ENCODE peak calls at places on chromosomes 12 and 14, in eight cellular contexts. One of them, this sample, is unnamed.

GRCh38 chr12:117390866-117391265 is 29.4 kb upstream of the NOS1 start:
- DNase-seq in endothelial cell of umbilical vein: no peak
- DNase-seq in GM10248: no peak
- DNase-seq in fibroblast of mammary gland: no peak
- DNase-seq in GM06990: no peak
- DNase-seq in lower leg skin: no peak
- DNase-seq in GM12864: no peak
- DNase-seq in endothelial cell: no peak
- DNase-seq in this sample: no peak

GRCh38 chr12:67067453-67068203 is 201.5 kb upstream of the CAND1 start:
- DNase-seq in endothelial cell of umbilical vein: no peak
- DNase-seq in GM06990: no peak
- DNase-seq in endothelial cell: peak
- DNase-seq in GM10248: peak
- DNase-seq in GM12864: no peak
- DNase-seq in lower leg skin: no peak
- DNase-seq in fibroblast of mammary gland: no peak
- DNase-seq in this sample: no peak

GRCh38 chr12:23906329-23906728 is 43.1 kb downstream of the SOX5 start:
- DNase-seq in endothelial cell: no peak
- DNase-seq in lower leg skin: no peak
- DNase-seq in GM06990: no peak
- DNase-seq in GM10248: no peak
- DNase-seq in endothelial cell of umbilical vein: no peak
- DNase-seq in GM12864: no peak
- DNase-seq in fibroblast of mammary gland: peak
- DNase-seq in this sample: peak

GRCh38 chr12:96810057-96810456 is 97.0 kb upstream of the NEDD1 start:
- DNase-seq in lower leg skin: no peak
- DNase-seq in endothelial cell of umbilical vein: no peak
- DNase-seq in fibroblast of mammary gland: no peak
- DNase-seq in GM06990: no peak
- DNase-seq in endothelial cell: no peak
- DNase-seq in GM12864: no peak
- DNase-seq in GM10248: no peak
- DNase-seq in this sample: peak

GRCh38 chr12:44717612-44718011 is 158.5 kb downstream of the NELL2 start:
- DNase-seq in GM10248: no peak
- DNase-seq in GM06990: no peak
- DNase-seq in endothelial cell: no peak
- DNase-seq in fibroblast of mammary gland: no peak
- DNase-seq in endothelial cell of umbilical vein: no peak
- DNase-seq in lower leg skin: no peak
- DNase-seq in GM12864: no peak
- DNase-seq in this sample: no peak

GRCh38 chr14:67166450-67166853 is 22.8 kb upstream of the GARIN2 start:
- DNase-seq in endothelial cell: peak
- DNase-seq in endothelial cell of umbilical vein: peak
- DNase-seq in GM12864: no peak
- DNase-seq in GM10248: peak
- DNase-seq in GM06990: no peak
- DNase-seq in lower leg skin: no peak
- DNase-seq in fibroblast of mammary gland: peak
- DNase-seq in this sample: peak

GRCh38 chr14:93712079-93712837 is 76.0 kb downstream of the PRIMA1 start:
- DNase-seq in endothelial cell of umbilical vein: no peak
- DNase-seq in lower leg skin: no peak
- DNase-seq in fibroblast of mammary gland: no peak
- DNase-seq in GM10248: no peak
- DNase-seq in GM06990: no peak
- DNase-seq in endothelial cell: no peak
- DNase-seq in GM12864: no peak
- DNase-seq in this sample: no peak

GRCh38 chr14:71692496-71692895 is 239.7 kb upstream of the RGS6 start:
- DNase-seq in GM10248: no peak
- DNase-seq in endothelial cell: no peak
- DNase-seq in GM06990: no peak
- DNase-seq in fibroblast of mammary gland: peak
- DNase-seq in endothelial cell of umbilical vein: peak
- DNase-seq in lower leg skin: no peak
- DNase-seq in GM12864: no peak
- DNase-seq in this sample: peak

GRCh38 chr12:11553871-11554533 is 95.5 kb upstream of the ETV6 start:
- DNase-seq in lower leg skin: no peak
- DNase-seq in endothelial cell: peak
- DNase-seq in GM10248: peak
- DNase-seq in endothelial cell of umbilical vein: peak
- DNase-seq in GM12864: peak
- DNase-seq in GM06990: peak
- DNase-seq in fibroblast of mammary gland: peak
- DNase-seq in this sample: peak

GRCh38 chr12:54051916-54052744 is 1.5 kb upstream of the HOXC4 start:
- DNase-seq in GM10248: no peak
- DNase-seq in GM06990: no peak
- DNase-seq in fibroblast of mammary gland: peak
- DNase-seq in GM12864: no peak
- DNase-seq in endothelial cell: no peak
- DNase-seq in lower leg skin: no peak
- DNase-seq in endothelial cell of umbilical vein: no peak
- DNase-seq in this sample: no peak

GRCh38 chr14:94646066-94646465 is 33.9 kb downstream of the SERPINA3 start:
- DNase-seq in GM12864: no peak
- DNase-seq in GM10248: no peak
- DNase-seq in fibroblast of mammary gland: no peak
- DNase-seq in endothelial cell: no peak
- DNase-seq in endothelial cell of umbilical vein: no peak
- DNase-seq in GM06990: no peak
- DNase-seq in lower leg skin: peak
- DNase-seq in this sample: no peak

GRCh38 chr12:72006766-72007165 is 68.1 kb downstream of the TPH2 start:
- DNase-seq in endothelial cell of umbilical vein: no peak
- DNase-seq in fibroblast of mammary gland: no peak
- DNase-seq in GM12864: no peak
- DNase-seq in endothelial cell: no peak
- DNase-seq in lower leg skin: no peak
- DNase-seq in GM10248: no peak
- DNase-seq in GM06990: no peak
- DNase-seq in this sample: no peak

GRCh38 chr12:105740970-105741725 is 397.6 kb downstream of the NUAK1 start:
- DNase-seq in GM06990: no peak
- DNase-seq in GM10248: no peak
- DNase-seq in lower leg skin: no peak
- DNase-seq in endothelial cell: no peak
- DNase-seq in GM12864: no peak
- DNase-seq in fibroblast of mammary gland: peak
- DNase-seq in endothelial cell of umbilical vein: peak
- DNase-seq in this sample: peak

GRCh38 chr12:18421840-18422239 is 160.5 kb downstream of the PIK3C2G start:
- DNase-seq in lower leg skin: no peak
- DNase-seq in fibroblast of mammary gland: peak
- DNase-seq in GM10248: no peak
- DNase-seq in GM06990: no peak
- DNase-seq in endothelial cell: no peak
- DNase-seq in endothelial cell of umbilical vein: no peak
- DNase-seq in GM12864: no peak
- DNase-seq in this sample: peak

GRCh38 chr14:61491224-61491623 is 169.8 kb downstream of the PRKCH start:
- DNase-seq in GM06990: no peak
- DNase-seq in GM10248: no peak
- DNase-seq in GM12864: no peak
- DNase-seq in lower leg skin: no peak
- DNase-seq in endothelial cell: no peak
- DNase-seq in endothelial cell of umbilical vein: peak
- DNase-seq in fibroblast of mammary gland: no peak
- DNase-seq in this sample: no peak

GRCh38 chr12:132108211-132108832 is 35.8 kb downstream of the DDX51 start:
- DNase-seq in GM10248: no peak
- DNase-seq in GM06990: no peak
- DNase-seq in lower leg skin: peak
- DNase-seq in GM12864: no peak
- DNase-seq in endothelial cell: no peak
- DNase-seq in endothelial cell of umbilical vein: no peak
- DNase-seq in fibroblast of mammary gland: no peak
- DNase-seq in this sample: no peak

GRCh38 chr14:23613242-23614070 is 22.7 kb upstream of the DHRS2 start:
- DNase-seq in GM10248: no peak
- DNase-seq in endothelial cell: no peak
- DNase-seq in GM12864: no peak
- DNase-seq in lower leg skin: peak
- DNase-seq in endothelial cell of umbilical vein: no peak
- DNase-seq in fibroblast of mammary gland: no peak
- DNase-seq in GM06990: no peak
- DNase-seq in this sample: no peak

GRCh38 chr14:55532645-55533309 is 47.2 kb upstream of the KTN1 start:
- DNase-seq in endothelial cell of umbilical vein: no peak
- DNase-seq in lower leg skin: no peak
- DNase-seq in GM12864: no peak
- DNase-seq in endothelial cell: peak
- DNase-seq in fibroblast of mammary gland: no peak
- DNase-seq in GM10248: no peak
- DNase-seq in GM06990: no peak
- DNase-seq in this sample: no peak

GRCh38 chr12:29283969-29284368 is 97.0 kb downstream of the ERGIC2 start:
- DNase-seq in fibroblast of mammary gland: no peak
- DNase-seq in lower leg skin: no peak
- DNase-seq in GM12864: no peak
- DNase-seq in GM06990: no peak
- DNase-seq in GM10248: no peak
- DNase-seq in endothelial cell: no peak
- DNase-seq in endothelial cell of umbilical vein: no peak
- DNase-seq in this sample: peak

GRCh38 chr14:102239231-102239630 is 65.7 kb downstream of the MOK start:
- DNase-seq in fibroblast of mammary gland: no peak
- DNase-seq in endothelial cell: no peak
- DNase-seq in GM10248: no peak
- DNase-seq in lower leg skin: no peak
- DNase-seq in endothelial cell of umbilical vein: no peak
- DNase-seq in GM12864: no peak
- DNase-seq in GM06990: no peak
- DNase-seq in this sample: no peak

GRCh38 chr14:37493606-37494005 is 101.4 kb downstream of the FOXA1 start:
- DNase-seq in endothelial cell of umbilical vein: no peak
- DNase-seq in fibroblast of mammary gland: no peak
- DNase-seq in GM10248: no peak
- DNase-seq in GM12864: no peak
- DNase-seq in lower leg skin: no peak
- DNase-seq in GM06990: no peak
- DNase-seq in endothelial cell: no peak
- DNase-seq in this sample: no peak

GRCh38 chr12:2682301-2683282 is 112.2 kb upstream of the FKBP4 start:
- DNase-seq in endothelial cell of umbilical vein: peak
- DNase-seq in GM06990: no peak
- DNase-seq in GM10248: no peak
- DNase-seq in GM12864: no peak
- DNase-seq in lower leg skin: peak
- DNase-seq in fibroblast of mammary gland: peak
- DNase-seq in endothelial cell: peak
- DNase-seq in this sample: peak
- TF ChIP-seq CTCF in endothelial cell of umbilical vein: peak
- TF ChIP-seq CTCF in GM06990: peak
- TF ChIP-seq CTCF in GM10248: peak
- TF ChIP-seq CTCF in GM12864: peak
- TF ChIP-seq CTCF in lower leg skin: no peak
- TF ChIP-seq CTCF in fibroblast of mammary gland: peak
- TF ChIP-seq CTCF in endothelial cell: no peak
- TF ChIP-seq CTCF in this sample: peak

GRCh38 chr12:74021937-74022336 is 515.7 kb upstream of the ATXN7L3B start:
- DNase-seq in lower leg skin: no peak
- DNase-seq in GM10248: peak
- DNase-seq in GM06990: no peak
- DNase-seq in endothelial cell: peak
- DNase-seq in GM12864: no peak
- DNase-seq in fibroblast of mammary gland: peak
- DNase-seq in endothelial cell of umbilical vein: peak
- DNase-seq in this sample: peak
- TF ChIP-seq CTCF in lower leg skin: no peak
- TF ChIP-seq CTCF in GM10248: peak
- TF ChIP-seq CTCF in GM06990: peak
- TF ChIP-seq CTCF in endothelial cell: peak
- TF ChIP-seq CTCF in GM12864: peak
- TF ChIP-seq CTCF in fibroblast of mammary gland: peak
- TF ChIP-seq CTCF in endothelial cell of umbilical vein: peak
- TF ChIP-seq CTCF in this sample: peak

DNA sequence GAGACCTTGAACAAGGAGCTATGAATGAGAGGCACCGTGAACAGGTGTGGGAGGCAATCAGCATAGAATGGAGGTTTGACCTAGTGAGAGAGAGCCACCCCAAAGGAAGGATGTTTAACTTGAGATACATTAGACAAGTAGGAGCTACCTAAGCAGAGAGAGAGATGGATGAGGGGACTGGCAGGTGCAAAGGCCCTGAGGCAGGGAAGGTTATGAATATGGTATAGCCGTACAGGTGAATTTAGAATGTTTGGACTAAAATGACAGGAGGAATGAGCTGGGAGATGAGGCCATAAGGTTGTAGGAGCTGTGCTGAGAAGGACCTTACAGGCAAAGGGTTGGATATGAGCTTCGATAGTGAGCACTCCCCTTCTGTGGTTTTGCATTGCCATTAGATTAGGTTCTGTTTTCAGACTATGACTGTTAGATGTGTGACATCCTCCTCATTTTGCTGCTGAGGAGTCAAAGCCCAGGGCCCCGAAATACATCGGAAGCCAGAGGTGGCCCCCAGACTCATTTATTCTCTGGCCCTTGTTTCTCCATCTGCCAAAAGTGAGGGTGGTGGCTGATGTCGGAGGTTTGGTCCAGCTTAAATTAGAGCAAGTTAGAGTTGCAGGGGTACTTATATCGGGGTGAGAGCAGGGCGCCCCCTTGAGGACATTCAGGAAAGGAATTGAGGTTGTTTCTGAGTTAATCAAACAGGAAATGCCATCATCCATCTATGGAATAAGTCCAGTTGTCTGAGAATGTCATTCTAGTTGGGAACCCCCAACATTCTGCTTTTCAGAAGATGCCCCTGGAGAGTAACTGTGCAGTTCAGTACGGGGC is 29.4 kb downstream of the SLC24A4 start:
- DNase-seq in lower leg skin: no peak
- DNase-seq in GM06990: no peak
- DNase-seq in endothelial cell of umbilical vein: no peak
- DNase-seq in GM12864: peak
- DNase-seq in fibroblast of mammary gland: peak
- DNase-seq in endothelial cell: peak
- DNase-seq in GM10248: peak
- DNase-seq in this sample: peak
- TF ChIP-seq CTCF in lower leg skin: no peak
- TF ChIP-seq CTCF in GM06990: peak
- TF ChIP-seq CTCF in endothelial cell of umbilical vein: peak
- TF ChIP-seq CTCF in GM12864: peak
- TF ChIP-seq CTCF in fibroblast of mammary gland: peak
- TF ChIP-seq CTCF in endothelial cell: peak
- TF ChIP-seq CTCF in GM10248: peak
- TF ChIP-seq CTCF in this sample: peak

DNA sequence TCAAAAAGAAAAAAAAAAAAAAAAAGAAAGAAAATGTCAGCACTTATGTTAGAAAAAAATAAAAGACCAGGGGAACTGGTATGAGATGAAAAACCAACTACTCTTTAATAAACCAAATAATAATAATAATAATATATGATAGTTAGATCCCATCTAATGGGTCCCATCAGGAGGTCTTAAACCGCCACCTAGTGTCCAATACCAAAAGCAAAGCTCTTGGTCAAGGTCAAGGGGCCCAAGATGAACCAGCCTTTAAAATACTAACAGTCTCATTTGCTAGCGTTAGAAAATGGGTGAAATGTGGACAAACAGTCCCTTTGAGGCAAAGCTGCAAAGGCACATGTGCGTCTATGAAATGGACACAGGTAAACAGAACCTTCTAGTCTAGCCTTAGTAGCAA is 12.3 kb downstream of the BRAP start:
- DNase-seq in fibroblast of mammary gland: peak
- DNase-seq in GM12864: no peak
- DNase-seq in GM10248: no peak
- DNase-seq in endothelial cell of umbilical vein: peak
- DNase-seq in GM06990: no peak
- DNase-seq in endothelial cell: no peak
- DNase-seq in lower leg skin: no peak
- DNase-seq in this sample: peak
- TF ChIP-seq CTCF in fibroblast of mammary gland: peak
- TF ChIP-seq CTCF in GM12864: peak
- TF ChIP-seq CTCF in GM10248: peak
- TF ChIP-seq CTCF in endothelial cell of umbilical vein: peak
- TF ChIP-seq CTCF in GM06990: peak
- TF ChIP-seq CTCF in endothelial cell: no peak
- TF ChIP-seq CTCF in lower leg skin: no peak
- TF ChIP-seq CTCF in this sample: peak

This sample was measured in cardiac fibroblast.